ENCODE peak calls at places on chromosomes 1 and 21, in six cellular contexts. One of them, this sample, is unnamed.

GRCh38 chr21:27450216-27450615 is 483.3 kb upstream of the ADAMTS5 start:
- DNase-seq in adrenal gland: no peak
- DNase-seq in GM23248: no peak
- DNase-seq in endodermal cell: no peak
- DNase-seq in cardiac muscle cell: no peak
- DNase-seq in left ventricle myocardium inferior: no peak
- DNase-seq in this sample: no peak

GRCh38 chr1:239718571-239718970 is 332.2 kb downstream of the CHRM3 start:
- DNase-seq in adrenal gland: no peak
- DNase-seq in left ventricle myocardium inferior: no peak
- DNase-seq in GM23248: no peak
- DNase-seq in cardiac muscle cell: no peak
- DNase-seq in endodermal cell: no peak
- DNase-seq in this sample: no peak

GRCh38 chr1:67536957-67537646 is 106.9 kb upstream of the SERBP1 start:
- DNase-seq in left ventricle myocardium inferior: no peak
- DNase-seq in GM23248: no peak
- DNase-seq in endodermal cell: no peak
- DNase-seq in cardiac muscle cell: no peak
- DNase-seq in adrenal gland: no peak
- DNase-seq in this sample: no peak

GRCh38 chr1:245915406-245915805 is 591.7 kb downstream of the SMYD3 start:
- DNase-seq in cardiac muscle cell: no peak
- DNase-seq in GM23248: no peak
- DNase-seq in adrenal gland: no peak
- DNase-seq in endodermal cell: no peak
- DNase-seq in left ventricle myocardium inferior: no peak
- DNase-seq in this sample: no peak

GRCh38 chr21:39189857-39190604 is 6.8 kb upstream of the PSMG1 start:
- DNase-seq in cardiac muscle cell: no peak
- DNase-seq in adrenal gland: no peak
- DNase-seq in GM23248: peak; percentile 64
- DNase-seq in left ventricle myocardium inferior: no peak
- DNase-seq in endodermal cell: no peak
- DNase-seq in this sample: no peak

GRCh38 chr21:42809577-42810440 is 69.5 kb downstream of the WDR4 start:
- DNase-seq in left ventricle myocardium inferior: no peak
- DNase-seq in cardiac muscle cell: no peak
- DNase-seq in GM23248: no peak
- DNase-seq in adrenal gland: no peak
- DNase-seq in endodermal cell: no peak
- DNase-seq in this sample: no peak

GRCh38 chr21:41976611-41977010 is 22.8 kb upstream of the C2CD2 start:
- DNase-seq in left ventricle myocardium inferior: no peak
- DNase-seq in cardiac muscle cell: no peak
- DNase-seq in GM23248: no peak
- DNase-seq in endodermal cell: no peak
- DNase-seq in adrenal gland: no peak
- DNase-seq in this sample: no peak

GRCh38 chr1:73611681-73612080 is 586.3 kb downstream of the LRRIQ3 start:
- DNase-seq in cardiac muscle cell: no peak
- DNase-seq in left ventricle myocardium inferior: no peak
- DNase-seq in GM23248: no peak
- DNase-seq in adrenal gland: no peak
- DNase-seq in endodermal cell: no peak
- DNase-seq in this sample: no peak

GRCh38 chr1:48471603-48472576 is at the start of gene SPATA6:
- DNase-seq in GM23248: peak; percentile 99
- DNase-seq in left ventricle myocardium inferior: peak; percentile 98
- DNase-seq in cardiac muscle cell: peak; percentile 98
- DNase-seq in endodermal cell: peak; percentile 100
- DNase-seq in adrenal gland: peak; percentile 99
- DNase-seq in this sample: peak; percentile 87

GRCh38 chr1:243821177-243821680 is 28.8 kb downstream of the AKT3 start:
- DNase-seq in left ventricle myocardium inferior: no peak
- DNase-seq in cardiac muscle cell: no peak
- DNase-seq in GM23248: no peak
- DNase-seq in endodermal cell: no peak
- DNase-seq in adrenal gland: no peak
- DNase-seq in this sample: no peak

GRCh38 chr1:6495041-6495441 is 3.6 kb upstream of the PLEKHG5 start:
- DNase-seq in GM23248: no peak
- DNase-seq in endodermal cell: peak; percentile 54
- DNase-seq in cardiac muscle cell: no peak
- DNase-seq in left ventricle myocardium inferior: peak; percentile 28
- DNase-seq in adrenal gland: peak; percentile 46
- DNase-seq in this sample: no peak

GRCh38 chr1:43276673-43277072 is 6.9 kb downstream of the TMEM125 start:
- DNase-seq in endodermal cell: peak; percentile 38
- DNase-seq in left ventricle myocardium inferior: no peak
- DNase-seq in cardiac muscle cell: no peak
- DNase-seq in GM23248: no peak
- DNase-seq in adrenal gland: no peak
- DNase-seq in this sample: no peak

GRCh38 chr1:36225298-36225899 is 1.2 kb downstream of the THRAP3 start:
- DNase-seq in endodermal cell: no peak
- DNase-seq in cardiac muscle cell: no peak
- DNase-seq in left ventricle myocardium inferior: no peak
- DNase-seq in GM23248: peak; percentile 34
- DNase-seq in adrenal gland: no peak
- DNase-seq in this sample: no peak

GRCh38 chr1:185400057-185400456 is 83.0 kb upstream of the IVNS1ABP start:
- DNase-seq in endodermal cell: no peak
- DNase-seq in adrenal gland: no peak
- DNase-seq in cardiac muscle cell: peak; percentile 21
- DNase-seq in left ventricle myocardium inferior: no peak
- DNase-seq in GM23248: peak; percentile 88
- DNase-seq in this sample: no peak

GRCh38 chr1:90616395-90616794 is 100.7 kb downstream of the BARHL2 start:
- DNase-seq in cardiac muscle cell: peak; percentile 1
- DNase-seq in left ventricle myocardium inferior: no peak
- DNase-seq in adrenal gland: no peak
- DNase-seq in GM23248: peak; percentile 15
- DNase-seq in endodermal cell: peak; percentile 86
- DNase-seq in this sample: no peak

GRCh38 chr1:151326619-151327222 is 495 bp downstream of the PI4KB start:
- DNase-seq in adrenal gland: peak; percentile 63
- DNase-seq in GM23248: peak; percentile 81
- DNase-seq in endodermal cell: no peak
- DNase-seq in left ventricle myocardium inferior: peak; percentile 47
- DNase-seq in cardiac muscle cell: peak; percentile 60
- DNase-seq in this sample: peak; percentile 42

GRCh38 chr1:208934933-208935332 is 648.6 kb upstream of the CAMK1G start:
- DNase-seq in left ventricle myocardium inferior: no peak
- DNase-seq in endodermal cell: no peak
- DNase-seq in cardiac muscle cell: no peak
- DNase-seq in GM23248: no peak
- DNase-seq in adrenal gland: no peak
- DNase-seq in this sample: no peak

GRCh38 chr1:101120868-101121267 is 95.3 kb upstream of the DPH5 start:
- DNase-seq in GM23248: peak; percentile 20
- DNase-seq in left ventricle myocardium inferior: no peak
- DNase-seq in cardiac muscle cell: no peak
- DNase-seq in endodermal cell: no peak
- DNase-seq in adrenal gland: no peak
- DNase-seq in this sample: no peak

GRCh38 chr1:151509350-151510019 is 1.7 kb upstream of the CGN start:
- DNase-seq in cardiac muscle cell: no peak
- DNase-seq in adrenal gland: no peak
- DNase-seq in left ventricle myocardium inferior: no peak
- DNase-seq in GM23248: no peak
- DNase-seq in endodermal cell: peak; percentile 37
- DNase-seq in this sample: no peak

GRCh38 chr1:69991644-69992043 is 213.7 kb downstream of the LRRC40 start:
- DNase-seq in adrenal gland: no peak
- DNase-seq in endodermal cell: no peak
- DNase-seq in GM23248: peak; percentile 65
- DNase-seq in left ventricle myocardium inferior: no peak
- DNase-seq in cardiac muscle cell: peak; percentile 30
- DNase-seq in this sample: no peak

GRCh38 chr1:63601463-63601862 is 8.3 kb downstream of the PGM1 start:
- DNase-seq in cardiac muscle cell: no peak
- DNase-seq in endodermal cell: peak; percentile 62
- DNase-seq in adrenal gland: no peak
- DNase-seq in left ventricle myocardium inferior: no peak
- DNase-seq in GM23248: no peak
- DNase-seq in this sample: no peak

GRCh38 chr1:117466761-117467160 is 99.5 kb downstream of the MAN1A2 start:
- DNase-seq in GM23248: peak; percentile 26
- DNase-seq in left ventricle myocardium inferior: no peak
- DNase-seq in cardiac muscle cell: peak; percentile 19
- DNase-seq in adrenal gland: no peak
- DNase-seq in endodermal cell: no peak
- DNase-seq in this sample: no peak

GRCh38 chr1:30100186-30100862 is 623.1 kb downstream of the MATN1 start:
- DNase-seq in cardiac muscle cell: no peak
- DNase-seq in GM23248: no peak
- DNase-seq in endodermal cell: no peak
- DNase-seq in adrenal gland: no peak
- DNase-seq in left ventricle myocardium inferior: no peak
- DNase-seq in this sample: no peak

GRCh38 chr1:53107570-53108322 is 34.7 kb downstream of the SLC1A7 start:
- DNase-seq in adrenal gland: no peak
- DNase-seq in GM23248: peak; percentile 96
- DNase-seq in left ventricle myocardium inferior: no peak
- DNase-seq in endodermal cell: peak; percentile 68
- DNase-seq in cardiac muscle cell: peak; percentile 96
- DNase-seq in this sample: no peak

GRCh38 chr1:22855668-22856606 is 116.7 kb downstream of the LACTBL1 start:
- DNase-seq in cardiac muscle cell: no peak
- DNase-seq in adrenal gland: no peak
- DNase-seq in GM23248: no peak
- DNase-seq in left ventricle myocardium inferior: no peak
- DNase-seq in endodermal cell: no peak
- DNase-seq in this sample: no peak

GRCh38 chr1:145926706-145927072 is 595 bp downstream of the RBM8A start:
- DNase-seq in adrenal gland: peak; percentile 27
- DNase-seq in left ventricle myocardium inferior: no peak
- DNase-seq in endodermal cell: no peak
- DNase-seq in cardiac muscle cell: no peak
- DNase-seq in GM23248: peak; percentile 54
- DNase-seq in this sample: no peak

GRCh38 chr1:34780528-34780927 is 486 bp upstream of the GJB3 start:
- DNase-seq in left ventricle myocardium inferior: no peak
- DNase-seq in cardiac muscle cell: no peak
- DNase-seq in endodermal cell: peak; percentile 28
- DNase-seq in adrenal gland: no peak
- DNase-seq in GM23248: no peak
- DNase-seq in this sample: no peak

GRCh38 chr1:209517651-209518050 is 65.9 kb upstream of the CAMK1G start:
- DNase-seq in cardiac muscle cell: no peak
- DNase-seq in GM23248: no peak
- DNase-seq in adrenal gland: no peak
- DNase-seq in endodermal cell: no peak
- DNase-seq in left ventricle myocardium inferior: no peak
- DNase-seq in this sample: no peak

GRCh38 chr1:182875889-182876288 is 36.7 kb downstream of the DHX9 start:
- DNase-seq in left ventricle myocardium inferior: no peak
- DNase-seq in endodermal cell: no peak
- DNase-seq in GM23248: no peak
- DNase-seq in cardiac muscle cell: no peak
- DNase-seq in adrenal gland: no peak
- DNase-seq in this sample: no peak

DNA sequence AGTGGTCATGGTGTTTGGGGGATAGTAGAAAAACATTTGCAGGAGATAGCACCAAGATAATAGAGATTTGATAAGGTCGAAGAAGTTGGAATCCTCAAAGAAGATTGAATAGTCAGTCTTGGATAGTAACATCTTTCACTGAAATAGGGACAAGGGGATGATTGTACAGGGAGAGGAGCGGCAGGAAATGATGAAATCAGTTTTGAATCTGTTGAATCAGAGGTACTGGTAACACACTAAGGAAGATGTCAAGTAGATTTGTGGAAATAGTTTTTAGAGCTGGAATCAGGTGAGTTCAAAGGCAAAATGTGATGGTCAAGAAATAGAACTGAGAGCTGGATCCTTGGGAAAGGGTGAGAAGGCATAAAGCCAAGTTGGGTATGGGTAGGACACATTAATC is 26.5 kb downstream of the CAP1 start:
- DNase-seq in cardiac muscle cell: peak; percentile 36
- DNase-seq in left ventricle myocardium inferior: no peak
- DNase-seq in endodermal cell: no peak
- DNase-seq in adrenal gland: no peak
- DNase-seq in GM23248: peak; percentile 39
- DNase-seq in this sample: no peak
- H3K36me3 ChIP-seq in cardiac muscle cell: peaks cover 71% of the 10 kb centered on the region
- H3K36me3 ChIP-seq in left ventricle myocardium inferior: peaks cover 98% of the 10 kb centered on the region
- H3K36me3 ChIP-seq in endodermal cell: peaks cover 91% of the 10 kb centered on the region
- H3K36me3 ChIP-seq in adrenal gland: no peaks in the 10 kb centered on the region
- H3K36me3 ChIP-seq in GM23248: peaks cover 82% of the 10 kb centered on the region
- H3K36me3 ChIP-seq in this sample: peaks cover 84% of the 10 kb centered on the region

GRCh38 chr1:21508580-21509350 is 458 bp upstream of the ALPL start:
- DNase-seq in adrenal gland: peak; percentile 81
- DNase-seq in left ventricle myocardium inferior: peak; percentile 76
- DNase-seq in GM23248: peak; percentile 81
- DNase-seq in cardiac muscle cell: peak; percentile 71
- DNase-seq in endodermal cell: peak; percentile 97
- DNase-seq in this sample: no peak
- H3K4me1 ChIP-seq in adrenal gland: peaks cover 8% of the 10 kb centered on the region
- H3K4me1 ChIP-seq in left ventricle myocardium inferior: peaks cover 39% of the 10 kb centered on the region
- H3K4me1 ChIP-seq in GM23248: peaks cover 11% of the 10 kb centered on the region
- H3K4me1 ChIP-seq in cardiac muscle cell: no peaks in the 10 kb centered on the region
- H3K4me1 ChIP-seq in endodermal cell: peaks cover 7% of the 10 kb centered on the region
- H3K4me1 ChIP-seq in this sample: peaks cover 5% of the 10 kb centered on the region

DNA sequence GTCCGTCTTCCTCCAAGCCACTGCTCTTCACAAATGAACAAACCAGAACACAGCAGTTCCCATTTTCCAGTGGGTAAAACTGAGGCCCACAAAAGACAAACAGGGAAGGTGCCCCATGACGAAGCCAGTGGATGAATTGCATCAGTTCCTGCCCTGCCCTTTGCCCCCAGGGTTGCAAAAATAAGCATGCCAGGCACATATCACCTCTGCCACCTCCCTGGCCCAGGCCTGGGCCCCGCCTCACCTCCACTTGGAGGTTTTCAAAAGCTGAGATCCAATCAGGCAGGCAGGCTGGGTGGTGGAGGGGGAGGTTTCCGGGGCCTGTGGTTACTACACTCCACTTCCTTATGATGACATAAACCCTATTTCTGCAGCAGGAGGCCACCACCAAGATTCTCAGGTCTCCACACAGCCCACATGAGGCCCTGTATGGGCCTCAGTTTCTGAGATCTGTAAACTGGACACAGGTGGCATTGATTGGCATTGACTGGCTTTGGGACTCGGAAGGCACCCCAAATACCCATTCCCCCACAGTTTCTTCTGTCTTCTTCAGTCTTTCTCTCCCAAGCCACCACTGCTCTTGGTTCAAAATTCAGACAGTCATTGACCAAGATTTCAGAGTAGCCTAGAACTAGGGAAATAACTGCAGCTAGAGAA is 4.1 kb downstream of the KIF21B start:
- DNase-seq in endodermal cell: peak; percentile 45
- DNase-seq in GM23248: peak; percentile 42
- DNase-seq in left ventricle myocardium inferior: peak; percentile 42
- DNase-seq in adrenal gland: peak; percentile 34
- DNase-seq in cardiac muscle cell: peak; percentile 81
- DNase-seq in this sample: peak; percentile 96
- H3K4me3 ChIP-seq in endodermal cell: no peak overlapping the region
- H3K4me3 ChIP-seq in GM23248: no peak overlapping the region
- H3K4me3 ChIP-seq in left ventricle myocardium inferior: no peak overlapping the region
- H3K4me3 ChIP-seq in adrenal gland: no peak overlapping the region
- H3K4me3 ChIP-seq in cardiac muscle cell: no peak overlapping the region
- H3K4me3 ChIP-seq in this sample: peak overlapping the region; percentile 37

GRCh38 chr21:37509802-37510393 is 143.3 kb downstream of the DYRK1A start:
- DNase-seq in endodermal cell: no peak
- DNase-seq in GM23248: peak; percentile 72
- DNase-seq in left ventricle myocardium inferior: no peak
- DNase-seq in cardiac muscle cell: peak; percentile 43
- DNase-seq in adrenal gland: no peak
- DNase-seq in this sample: no peak
- H3K36me3 ChIP-seq in endodermal cell: peaks cover 99% of the 10 kb centered on the region
- H3K36me3 ChIP-seq in GM23248: peaks cover 70% of the 10 kb centered on the region
- H3K36me3 ChIP-seq in left ventricle myocardium inferior: peaks cover 98% of the 10 kb centered on the region
- H3K36me3 ChIP-seq in cardiac muscle cell: peaks cover 71% of the 10 kb centered on the region
- H3K36me3 ChIP-seq in adrenal gland: no peaks in the 10 kb centered on the region
- H3K36me3 ChIP-seq in this sample: peaks cover 88% of the 10 kb centered on the region